ENCODE peak calls at places on chromosomes 16 and 17, in five cellular contexts. Y is astrocyte of the spinal cord, M is fibroblast of villous mesenchyme, W is T-helper 1 cell, D is fibroblast of pulmonary artery. V is an unnamed sample.

GRCh38 chr16:21580807-21581206 is 18.6 kb upstream of the METTL9 start:
- DNase-seq in Y (no peak), M (no peak), W (no peak), D (no peak), V (no peak)

GRCh38 chr17:31687505-31688126 is 171.4 kb downstream of the COPRS start:
- DNase-seq in Y (no peak), M (no peak), W (no peak), D (no peak), V (no peak)

GRCh38 chr17:27384261-27384701 is 72.0 kb upstream of the KSR1 start:
- DNase-seq in Y (peak), M (peak), W (no peak), D (peak), V (peak)

GRCh38 chr17:6927290-6927844 is 68.5 kb upstream of the ALOX12 start:
- DNase-seq in Y (peak), M (peak), W (no peak), D (peak), V (no peak)

GRCh38 chr17:28745777-28746473 is 2.1 kb downstream of the TRAF4 start:
- DNase-seq in Y (no peak), M (no peak), W (no peak), D (no peak), V (no peak)

GRCh38 chr17:55774834-55775233 is 24.0 kb downstream of the PCTP start:
- DNase-seq in Y (no peak), M (no peak), W (no peak), D (no peak), V (no peak)

GRCh38 chr16:58727796-58728568 is 6.1 kb downstream of the GOT2 start:
- DNase-seq in Y (no peak), M (no peak), W (no peak), D (no peak), V (no peak)

GRCh38 chr17:71024172-71024571 is 854.8 kb downstream of the KCNJ2 start:
- DNase-seq in Y (peak), M (no peak), W (no peak), D (no peak), V (no peak)

GRCh38 chr17:74923538-74924249 is 379 bp upstream of the OTOP2 start:
- DNase-seq in Y (peak), M (peak), W (peak), D (peak), V (peak)

GRCh38 chr17:21674242-21674731 is 18.0 kb upstream of the KCNJ18 start:
- DNase-seq in Y (no peak), M (no peak), W (no peak), D (no peak), V (no peak)

GRCh38 chr17:73720187-73720834 is 76.1 kb upstream of the SDK2 start:
- DNase-seq in Y (no peak), M (no peak), W (peak), D (no peak), V (no peak)

GRCh38 chr17:14513835-14514234 is 213.0 kb downstream of the HS3ST3B1 start:
- DNase-seq in Y (no peak), M (no peak), W (no peak), D (no peak), V (no peak)

GRCh38 chr17:63550816-63551639 is 751 bp downstream of the DCAF7 start:
- DNase-seq in Y (peak), M (peak), W (no peak), D (peak), V (no peak)

GRCh38 chr16:50354629-50355456 is 13.9 kb downstream of the BRD7 start:
- DNase-seq in Y (no peak), M (peak), W (peak), D (peak), V (no peak)

GRCh38 chr16:54651851-54652770 is 278.6 kb upstream of the IRX5 start:
- DNase-seq in Y (no peak), M (no peak), W (no peak), D (peak), V (no peak)

GRCh38 chr16:83447560-83447959 is 360.2 kb upstream of the HSBP1 start:
- DNase-seq in Y (no peak), M (no peak), W (no peak), D (no peak), V (no peak)

GRCh38 chr17:43445009-43445589 is 38.7 kb upstream of the DHX8 start:
- DNase-seq in Y (no peak), M (no peak), W (no peak), D (no peak), V (no peak)

GRCh38 chr17:50363217-50364060 is 9.5 kb downstream of the MRPL27 start:
- DNase-seq in Y (peak), M (peak), W (no peak), D (peak), V (no peak)

GRCh38 chr16:48156790-48157209 is 1.0 kb upstream of the ABCC12 start:
- DNase-seq in Y (peak), M (peak), W (peak), D (peak), V (peak)

GRCh38 chr16:27436921-27437650 is 35.1 kb downstream of the IL21R start:
- DNase-seq in Y (no peak), M (no peak), W (no peak), D (no peak), V (peak)

GRCh38 chr17:6555331-6556120 is 829 bp downstream of the PITPNM3 start:
- DNase-seq in Y (peak), M (no peak), W (no peak), D (no peak), V (no peak)

GRCh38 chr17:43874293-43874692 is 27.3 kb downstream of the CD300LG start:
- DNase-seq in Y (no peak), M (no peak), W (no peak), D (no peak), V (peak)

GRCh38 chr17:6455321-6455705 is 11.1 kb downstream of the PIMREG start:
- DNase-seq in Y (no peak), M (peak), W (peak), D (peak), V (no peak)

GRCh38 chr17:66837883-66838665 is 3.2 kb downstream of the CACNG5 start:
- DNase-seq in Y (no peak), M (no peak), W (no peak), D (no peak), V (no peak)

GRCh38 chr16:1640261-1640956 is 28.2 kb downstream of the CRAMP1 start:
- DNase-seq in Y (no peak), M (no peak), W (no peak), D (no peak), V (no peak)

V was measured in left cardiac atrium.